ENCODE peak calls at places on chromosomes 11 and 22, in eight cellular contexts. Y, O, P, M, T, X, U and V are unnamed samples.

GRCh38 chr11:134390706-134391105 is 21.3 kb downstream of the B3GAT1 start:
- DNase-seq in Y (no peak), O (no peak), P (no peak), M (no peak), T (no peak), X (no peak), U (no peak), V (no peak)

GRCh38 chr11:121517996-121518395 is 65.2 kb upstream of the SORL1-AS1 start:
- DNase-seq in Y (no peak), O (no peak), P (no peak), M (no peak), T (no peak), X (no peak), U (no peak), V (no peak)

GRCh38 chr11:620201-620600 is 4.5 kb upstream of the IRF7 start:
- DNase-seq in Y (no peak), O (no peak), P (no peak), M (no peak), T (no peak), X (no peak), U (no peak), V (no peak)

GRCh38 chr22:29480262-29480511 is 169 bp downstream of the NEFH start:
- DNase-seq in Y (no peak), O (no peak), P (no peak), M (no peak), T (no peak), X (no peak), U (no peak), V (no peak)

GRCh38 chr22:49010086-49010863 is 817.4 kb downstream of the BRD1 start:
- DNase-seq in Y (no peak), O (no peak), P (no peak), M (peak; percentile 22), T (no peak), X (no peak), U (no peak), V (peak; percentile 66)

GRCh38 chr11:134554106-134554505 is 142.1 kb upstream of the B3GAT1 start:
- DNase-seq in Y (no peak), O (no peak), P (no peak), M (peak; percentile 29), T (no peak), X (no peak), U (no peak), V (peak; percentile 22)

GRCh38 chr11:77121876-77122575 is 6.0 kb upstream of the MYO7A start:
- DNase-seq in Y (no peak), O (no peak), P (no peak), M (no peak), T (no peak), X (no peak), U (no peak), V (no peak)

GRCh38 chr22:50706481-50707125 is 31.4 kb upstream of the ACR start:
- DNase-seq in Y (no peak), O (no peak), P (no peak), M (peak; percentile 21), T (no peak), X (no peak), U (no peak), V (no peak)

GRCh38 chr11:127074151-127074761 is 73.7 kb upstream of the KIRREL3 start:
- DNase-seq in Y (peak; percentile 48), O (no peak), P (peak; percentile 45), M (peak; percentile 72), T (peak; percentile 76), X (peak; percentile 29), U (peak; percentile 77), V (no peak)

GRCh38 chr22:17842386-17842785 is 68.1 kb upstream of the BID start:
- DNase-seq in Y (no peak), O (no peak), P (no peak), M (no peak), T (no peak), X (no peak), U (no peak), V (no peak)